ENCODE peak calls at places on chromosome 13, in seven cellular contexts. K is tibial artery; J is activated T-helper 9 cell treated with anti-CD3 and anti-CD28 coated beads, Interleukin-2, amount 50 U/mL, for 16 hours; H is stimulated activated CD4-positive, alpha-beta T cell treated with anti-CD3 and anti-CD28 coated beads, Interleukin-2, amount 100 ng/mL, for 48 hours; C is K562; Z is iPS-NIHi11; R is cardiac muscle cell. U is an unnamed sample.

GRCh38 chr13:107832521-107833095 is 382.7 kb downstream of the LIG4 start:
- DNase-seq in Z (no peak), J (no peak), K (no peak), C (no peak), R (no peak), H (no peak), U (peak; percentile 60)

GRCh38 chr13:42064259-42064658 is 15.8 kb downstream of the DGKH start:
- DNase-seq in K (no peak), Z (peak; percentile 13), H (no peak), J (no peak), C (no peak), R (no peak), U (peak; percentile 19)

GRCh38 chr13:43572601-43573360 is 214.0 kb downstream of the ENOX1 start:
- DNase-seq in J (no peak), Z (no peak), R (no peak), H (no peak), K (no peak), C (no peak), U (no peak)

GRCh38 chr13:24910502-24911134 is 146.6 kb downstream of the RNF17 start:
- DNase-seq in H (no peak), K (no peak), C (no peak), J (no peak), Z (no peak), R (no peak), U (no peak)

GRCh38 chr13:57988276-57988675 is 356.7 kb downstream of the PCDH17 start:
- DNase-seq in J (no peak), C (no peak), Z (no peak), R (no peak), H (no peak), K (no peak), U (no peak)

GRCh38 chr13:94708031-94708571 is 4.2 kb downstream of the SOX21 start:
- DNase-seq in R (no peak), Z (peak; percentile 61), C (no peak), K (no peak), H (no peak), J (no peak), U (peak; percentile 5)

GRCh38 chr13:110306340-110306959 is 507 bp downstream of the COL4A1 start:
- DNase-seq in J (no peak), Z (peak; percentile 43), H (no peak), R (peak; percentile 51), C (no peak), K (peak; percentile 65), U (no peak)

GRCh38 chr13:26442541-26442940 is 114.9 kb upstream of the WASF3 start:
- DNase-seq in K (no peak), R (no peak), Z (no peak), H (no peak), C (no peak), J (no peak), U (no peak)

GRCh38 chr13:60372141-60372540 is 24.9 kb upstream of the TDRD3 start:
- DNase-seq in R (no peak), K (no peak), J (no peak), Z (no peak), C (no peak), H (no peak), U (no peak)

GRCh38 chr13:80131204-80131603 is 209.7 kb downstream of the SPRY2 start:
- DNase-seq in Z (peak; percentile 75), R (peak; percentile 86), K (peak; percentile 75), H (no peak), J (no peak), C (no peak), U (no peak)

GRCh38 chr13:84605927-84606326 is 723.7 kb upstream of the SLITRK1 start:
- DNase-seq in K (no peak), C (no peak), Z (peak; percentile 19), J (no peak), R (no peak), H (no peak), U (no peak)

GRCh38 chr13:39037410-39037879 is 444 bp downstream of the PROSER1 start:
- DNase-seq in K (no peak), C (no peak), R (no peak), J (no peak), Z (no peak), H (peak; percentile 7), U (no peak)

GRCh38 chr13:32320528-32320927 is 5.2 kb downstream of the BRCA2 start:
- DNase-seq in H (no peak), Z (no peak), J (no peak), R (no peak), K (no peak), C (no peak), U (no peak)

GRCh38 chr13:90690458-90691063 is 656.9 kb upstream of the MIR17HG start:
- DNase-seq in R (no peak), J (no peak), H (no peak), Z (no peak), K (no peak), C (no peak), U (no peak)

GRCh38 chr13:20494656-20495055 is 31.0 kb downstream of the CRYL1 start:
- DNase-seq in R (no peak), C (no peak), Z (no peak), H (no peak), J (no peak), K (no peak), U (no peak)

GRCh38 chr13:99380921-99381645 is 73.9 kb upstream of the GPR183 start:
- DNase-seq in J (no peak), H (peak; percentile 53), C (no peak), R (no peak), K (no peak), Z (no peak), U (no peak)

GRCh38 chr13:40271931-40272775 is 394.3 kb downstream of the FOXO1 start:
- DNase-seq in J (peak; percentile 23), K (peak; percentile 92), C (no peak), H (peak; percentile 4), Z (peak; percentile 48), R (no peak), U (no peak)

GRCh38 chr13:113203507-113204377 is 4.7 kb downstream of the PCID2 start:
- DNase-seq in Z (no peak), H (no peak), R (peak; percentile 95), K (no peak), J (no peak), C (no peak), U (no peak)

GRCh38 chr13:32476892-32477291 is 49.0 kb upstream of the N4BP2L1 start:
- DNase-seq in K (no peak), Z (no peak), R (no peak), J (no peak), H (no peak), C (no peak), U (no peak)

GRCh38 chr13:77698211-77699058 is 948 bp downstream of the SLAIN1 start:
- DNase-seq in H (peak; percentile 18), J (peak; percentile 24), K (peak; percentile 66), C (no peak), R (peak; percentile 63), Z (peak; percentile 58), U (peak; percentile 17)

GRCh38 chr13:113905942-113906341 is 42.1 kb upstream of the GAS6 start:
- DNase-seq in K (no peak), H (no peak), Z (no peak), C (no peak), R (no peak), J (no peak), U (no peak)

GRCh38 chr13:59774511-59774911 is 389.2 kb downstream of the DIAPH3 start:
- DNase-seq in R (no peak), C (no peak), H (no peak), Z (no peak), J (no peak), K (no peak), U (no peak)

U was measured in NCI-H2227 treated with DMSO at 0.1 percent for 48 hours.